ENCODE peak calls at places on chromosome 12, in six cellular contexts. One of them, this sample, is unnamed.

GRCh38 chr12:89603678-89604077 is 77.8 kb upstream of the POC1B start:
- DNase-seq in hippocampal formation: no peak
- DNase-seq in stimulated activated CD4-positive, alpha-beta T cell treated with anti-CD3 and anti-CD28 coated beads, Interleukin-4, amount 100 ng/mL, for 24 hours: no peak
- DNase-seq in HFF-Myc: no peak
- DNase-seq in MM.1S: no peak
- DNase-seq in stimulated activated CD8-positive, alpha-beta memory T cell treated with anti-CD3 and anti-CD28 coated beads, Interleukin-15, amount 100 ng/mL, for 24 hours: no peak
- DNase-seq in this sample: no peak

GRCh38 chr12:106285993-106286392 is 16.5 kb upstream of the TCP11L2 start:
- DNase-seq in hippocampal formation: no peak
- DNase-seq in stimulated activated CD4-positive, alpha-beta T cell treated with anti-CD3 and anti-CD28 coated beads, Interleukin-4, amount 100 ng/mL, for 24 hours: no peak
- DNase-seq in HFF-Myc: no peak
- DNase-seq in MM.1S: no peak
- DNase-seq in stimulated activated CD8-positive, alpha-beta memory T cell treated with anti-CD3 and anti-CD28 coated beads, Interleukin-15, amount 100 ng/mL, for 24 hours: no peak
- DNase-seq in this sample: peak

GRCh38 chr12:93960521-93960920 is 187.9 kb upstream of the PLXNC1 start:
- DNase-seq in hippocampal formation: no peak
- DNase-seq in stimulated activated CD4-positive, alpha-beta T cell treated with anti-CD3 and anti-CD28 coated beads, Interleukin-4, amount 100 ng/mL, for 24 hours: no peak
- DNase-seq in HFF-Myc: no peak
- DNase-seq in MM.1S: no peak
- DNase-seq in stimulated activated CD8-positive, alpha-beta memory T cell treated with anti-CD3 and anti-CD28 coated beads, Interleukin-15, amount 100 ng/mL, for 24 hours: no peak
- DNase-seq in this sample: no peak

GRCh38 chr12:124767075-124767821 is 96.4 kb downstream of the SCARB1 start:
- DNase-seq in hippocampal formation: peak
- DNase-seq in stimulated activated CD4-positive, alpha-beta T cell treated with anti-CD3 and anti-CD28 coated beads, Interleukin-4, amount 100 ng/mL, for 24 hours: peak
- DNase-seq in HFF-Myc: peak
- DNase-seq in MM.1S: peak
- DNase-seq in stimulated activated CD8-positive, alpha-beta memory T cell treated with anti-CD3 and anti-CD28 coated beads, Interleukin-15, amount 100 ng/mL, for 24 hours: peak
- DNase-seq in this sample: peak

GRCh38 chr12:47651368-47652254 is 54.2 kb downstream of the RPAP3 start:
- DNase-seq in hippocampal formation: peak
- DNase-seq in stimulated activated CD4-positive, alpha-beta T cell treated with anti-CD3 and anti-CD28 coated beads, Interleukin-4, amount 100 ng/mL, for 24 hours: peak
- DNase-seq in HFF-Myc: peak
- DNase-seq in MM.1S: peak
- DNase-seq in stimulated activated CD8-positive, alpha-beta memory T cell treated with anti-CD3 and anti-CD28 coated beads, Interleukin-15, amount 100 ng/mL, for 24 hours: no peak
- DNase-seq in this sample: peak

GRCh38 chr12:52278931-52279682 is 4.7 kb downstream of the KRT86 start:
- DNase-seq in hippocampal formation: peak
- DNase-seq in stimulated activated CD4-positive, alpha-beta T cell treated with anti-CD3 and anti-CD28 coated beads, Interleukin-4, amount 100 ng/mL, for 24 hours: peak
- DNase-seq in HFF-Myc: peak
- DNase-seq in MM.1S: peak
- DNase-seq in stimulated activated CD8-positive, alpha-beta memory T cell treated with anti-CD3 and anti-CD28 coated beads, Interleukin-15, amount 100 ng/mL, for 24 hours: peak
- DNase-seq in this sample: peak

GRCh38 chr12:78863482-78864427 is 819 bp upstream of the SYT1 start:
- DNase-seq in hippocampal formation: no peak
- DNase-seq in stimulated activated CD4-positive, alpha-beta T cell treated with anti-CD3 and anti-CD28 coated beads, Interleukin-4, amount 100 ng/mL, for 24 hours: no peak
- DNase-seq in HFF-Myc: no peak
- DNase-seq in MM.1S: peak
- DNase-seq in stimulated activated CD8-positive, alpha-beta memory T cell treated with anti-CD3 and anti-CD28 coated beads, Interleukin-15, amount 100 ng/mL, for 24 hours: no peak
- DNase-seq in this sample: no peak

GRCh38 chr12:109738878-109739665 is 25.4 kb downstream of the FAM222A start:
- DNase-seq in hippocampal formation: no peak
- DNase-seq in stimulated activated CD4-positive, alpha-beta T cell treated with anti-CD3 and anti-CD28 coated beads, Interleukin-4, amount 100 ng/mL, for 24 hours: no peak
- DNase-seq in HFF-Myc: no peak
- DNase-seq in MM.1S: no peak
- DNase-seq in stimulated activated CD8-positive, alpha-beta memory T cell treated with anti-CD3 and anti-CD28 coated beads, Interleukin-15, amount 100 ng/mL, for 24 hours: no peak
- DNase-seq in this sample: no peak

GRCh38 chr12:79114896-79115295 is 250.3 kb downstream of the SYT1 start:
- DNase-seq in hippocampal formation: no peak
- DNase-seq in stimulated activated CD4-positive, alpha-beta T cell treated with anti-CD3 and anti-CD28 coated beads, Interleukin-4, amount 100 ng/mL, for 24 hours: no peak
- DNase-seq in HFF-Myc: no peak
- DNase-seq in MM.1S: no peak
- DNase-seq in stimulated activated CD8-positive, alpha-beta memory T cell treated with anti-CD3 and anti-CD28 coated beads, Interleukin-15, amount 100 ng/mL, for 24 hours: no peak
- DNase-seq in this sample: no peak

GRCh38 chr12:91833780-91834359 is 311.8 kb downstream of the BTG1 start:
- DNase-seq in hippocampal formation: no peak
- DNase-seq in stimulated activated CD4-positive, alpha-beta T cell treated with anti-CD3 and anti-CD28 coated beads, Interleukin-4, amount 100 ng/mL, for 24 hours: no peak
- DNase-seq in HFF-Myc: no peak
- DNase-seq in MM.1S: no peak
- DNase-seq in stimulated activated CD8-positive, alpha-beta memory T cell treated with anti-CD3 and anti-CD28 coated beads, Interleukin-15, amount 100 ng/mL, for 24 hours: no peak
- DNase-seq in this sample: no peak

GRCh38 chr12:108914031-108914630 is 34.2 kb downstream of the DAO start:
- DNase-seq in hippocampal formation: peak
- DNase-seq in stimulated activated CD4-positive, alpha-beta T cell treated with anti-CD3 and anti-CD28 coated beads, Interleukin-4, amount 100 ng/mL, for 24 hours: no peak
- DNase-seq in HFF-Myc: no peak
- DNase-seq in MM.1S: no peak
- DNase-seq in stimulated activated CD8-positive, alpha-beta memory T cell treated with anti-CD3 and anti-CD28 coated beads, Interleukin-15, amount 100 ng/mL, for 24 hours: no peak
- DNase-seq in this sample: no peak

GRCh38 chr12:13094349-13094748 is 9.1 kb downstream of the GSG1 start:
- DNase-seq in hippocampal formation: no peak
- DNase-seq in stimulated activated CD4-positive, alpha-beta T cell treated with anti-CD3 and anti-CD28 coated beads, Interleukin-4, amount 100 ng/mL, for 24 hours: no peak
- DNase-seq in HFF-Myc: no peak
- DNase-seq in MM.1S: peak
- DNase-seq in stimulated activated CD8-positive, alpha-beta memory T cell treated with anti-CD3 and anti-CD28 coated beads, Interleukin-15, amount 100 ng/mL, for 24 hours: no peak
- DNase-seq in this sample: no peak